ENCODE peak calls at places on chromosomes 3 and 15, in six cellular contexts. One of them, this sample, is unnamed.

GRCh38 chr15:71295242-71296031 is 180.2 kb downstream of the THSD4 start:
- DNase-seq in HuH-7: no peak
- DNase-seq in GM12865: peak
- DNase-seq in neuronal stem cell: no peak
- DNase-seq in cerebellum: no peak
- DNase-seq in bronchial epithelial cell: peak
- DNase-seq in this sample: no peak

GRCh38 chr15:75368689-75369239 is 357 bp upstream of the MAN2C1 start:
- DNase-seq in cerebellum: no peak
- DNase-seq in bronchial epithelial cell: peak
- DNase-seq in GM12865: peak
- DNase-seq in HuH-7: no peak
- DNase-seq in neuronal stem cell: no peak
- DNase-seq in this sample: no peak

GRCh38 chr3:180680097-180680430 is 775 bp upstream of the CCDC39 start:
- DNase-seq in cerebellum: peak
- DNase-seq in GM12865: peak
- DNase-seq in neuronal stem cell: no peak
- DNase-seq in HuH-7: peak
- DNase-seq in bronchial epithelial cell: peak
- DNase-seq in this sample: no peak

GRCh38 chr15:98649621-98649995 is 1.3 kb downstream of the IGF1R start:
- DNase-seq in neuronal stem cell: no peak
- DNase-seq in GM12865: peak
- DNase-seq in bronchial epithelial cell: no peak
- DNase-seq in cerebellum: peak
- DNase-seq in HuH-7: peak
- DNase-seq in this sample: no peak

GRCh38 chr3:172089250-172089649 is 49.9 kb downstream of the FNDC3B start:
- DNase-seq in neuronal stem cell: no peak
- DNase-seq in HuH-7: no peak
- DNase-seq in bronchial epithelial cell: peak
- DNase-seq in cerebellum: no peak
- DNase-seq in GM12865: no peak
- DNase-seq in this sample: no peak

GRCh38 chr3:130345487-130346079 is at the start of gene COL6A5:
- DNase-seq in neuronal stem cell: peak
- DNase-seq in HuH-7: no peak
- DNase-seq in GM12865: no peak
- DNase-seq in cerebellum: no peak
- DNase-seq in bronchial epithelial cell: no peak
- DNase-seq in this sample: no peak

GRCh38 chr15:81813215-81813614 is 232.6 kb downstream of the MEX3B start:
- DNase-seq in cerebellum: no peak
- DNase-seq in GM12865: no peak
- DNase-seq in HuH-7: peak
- DNase-seq in bronchial epithelial cell: no peak
- DNase-seq in neuronal stem cell: no peak
- DNase-seq in this sample: peak

GRCh38 chr3:106425021-106425420 is 556.2 kb upstream of the CBLB start:
- DNase-seq in HuH-7: no peak
- DNase-seq in bronchial epithelial cell: no peak
- DNase-seq in GM12865: no peak
- DNase-seq in neuronal stem cell: no peak
- DNase-seq in cerebellum: no peak
- DNase-seq in this sample: no peak

GRCh38 chr15:71278989-71279756 is 163.9 kb downstream of the THSD4 start:
- DNase-seq in bronchial epithelial cell: peak
- DNase-seq in GM12865: no peak
- DNase-seq in HuH-7: peak
- DNase-seq in cerebellum: no peak
- DNase-seq in neuronal stem cell: no peak
- DNase-seq in this sample: peak

GRCh38 chr3:111392911-111393351 is 149.1 kb upstream of the CD96 start:
- DNase-seq in bronchial epithelial cell: peak
- DNase-seq in cerebellum: no peak
- DNase-seq in neuronal stem cell: no peak
- DNase-seq in GM12865: no peak
- DNase-seq in HuH-7: no peak
- DNase-seq in this sample: no peak

GRCh38 chr15:58528197-58528870 is 96.5 kb downstream of the LIPC start:
- DNase-seq in cerebellum: no peak
- DNase-seq in bronchial epithelial cell: no peak
- DNase-seq in neuronal stem cell: no peak
- DNase-seq in GM12865: no peak
- DNase-seq in HuH-7: peak
- DNase-seq in this sample: no peak

GRCh38 chr3:52479037-52479875 is 15.9 kb upstream of the STAB1 start:
- DNase-seq in GM12865: no peak
- DNase-seq in bronchial epithelial cell: no peak
- DNase-seq in cerebellum: no peak
- DNase-seq in HuH-7: no peak
- DNase-seq in neuronal stem cell: no peak
- DNase-seq in this sample: no peak

GRCh38 chr3:46406440-46406785 is 453 bp downstream of the CCR5AS start:
- DNase-seq in GM12865: no peak
- DNase-seq in bronchial epithelial cell: no peak
- DNase-seq in HuH-7: no peak
- DNase-seq in cerebellum: no peak
- DNase-seq in neuronal stem cell: no peak
- DNase-seq in this sample: no peak

GRCh38 chr15:80599359-80599758 is 95.8 kb upstream of the ABHD17C start:
- DNase-seq in HuH-7: no peak
- DNase-seq in bronchial epithelial cell: peak
- DNase-seq in neuronal stem cell: no peak
- DNase-seq in GM12865: no peak
- DNase-seq in cerebellum: no peak
- DNase-seq in this sample: no peak

GRCh38 chr3:158532099-158532734 is 38.8 kb upstream of the MLF1 start:
- DNase-seq in cerebellum: peak
- DNase-seq in GM12865: peak
- DNase-seq in neuronal stem cell: peak
- DNase-seq in HuH-7: peak
- DNase-seq in bronchial epithelial cell: peak
- DNase-seq in this sample: no peak

GRCh38 chr15:70576683-70577082 is 186.7 kb downstream of the UACA start:
- DNase-seq in cerebellum: no peak
- DNase-seq in neuronal stem cell: no peak
- DNase-seq in GM12865: no peak
- DNase-seq in bronchial epithelial cell: no peak
- DNase-seq in HuH-7: no peak
- DNase-seq in this sample: no peak

GRCh38 chr15:87591521-87591920 is 665.0 kb downstream of the NTRK3 start:
- DNase-seq in bronchial epithelial cell: no peak
- DNase-seq in HuH-7: no peak
- DNase-seq in neuronal stem cell: no peak
- DNase-seq in cerebellum: no peak
- DNase-seq in GM12865: no peak
- DNase-seq in this sample: no peak

GRCh38 chr3:70621451-70621850 is 309.0 kb upstream of the MDFIC2 start:
- DNase-seq in GM12865: no peak
- DNase-seq in cerebellum: no peak
- DNase-seq in neuronal stem cell: no peak
- DNase-seq in HuH-7: no peak
- DNase-seq in bronchial epithelial cell: no peak
- DNase-seq in this sample: no peak

GRCh38 chr15:43901485-43901884 is 74.7 kb downstream of the WDR76 start:
- DNase-seq in HuH-7: no peak
- DNase-seq in neuronal stem cell: no peak
- DNase-seq in GM12865: no peak
- DNase-seq in bronchial epithelial cell: no peak
- DNase-seq in cerebellum: no peak
- DNase-seq in this sample: no peak

GRCh38 chr15:58537480-58537879 is 105.7 kb downstream of the LIPC start:
- DNase-seq in GM12865: no peak
- DNase-seq in neuronal stem cell: no peak
- DNase-seq in HuH-7: no peak
- DNase-seq in bronchial epithelial cell: no peak
- DNase-seq in cerebellum: no peak
- DNase-seq in this sample: no peak

GRCh38 chr3:39937874-39938273 is 128.5 kb downstream of the MYRIP start:
- DNase-seq in GM12865: peak
- DNase-seq in bronchial epithelial cell: no peak
- DNase-seq in HuH-7: no peak
- DNase-seq in neuronal stem cell: no peak
- DNase-seq in cerebellum: no peak
- DNase-seq in this sample: no peak

GRCh38 chr3:125645613-125646012 is 50.3 kb upstream of the OSBPL11 start:
- DNase-seq in cerebellum: no peak
- DNase-seq in HuH-7: no peak
- DNase-seq in GM12865: no peak
- DNase-seq in neuronal stem cell: no peak
- DNase-seq in bronchial epithelial cell: no peak
- DNase-seq in this sample: no peak

GRCh38 chr3:121951291-121951690 is 57.1 kb downstream of the SLC15A2 start:
- DNase-seq in bronchial epithelial cell: peak
- DNase-seq in neuronal stem cell: no peak
- DNase-seq in cerebellum: no peak
- DNase-seq in GM12865: no peak
- DNase-seq in HuH-7: peak
- DNase-seq in this sample: no peak

GRCh38 chr15:63559753-63560152 is 37.4 kb upstream of the FBXL22 start:
- DNase-seq in bronchial epithelial cell: no peak
- DNase-seq in neuronal stem cell: no peak
- DNase-seq in HuH-7: no peak
- DNase-seq in GM12865: no peak
- DNase-seq in cerebellum: no peak
- DNase-seq in this sample: no peak

GRCh38 chr15:70741677-70742293 is 21.6 kb downstream of the UACA start:
- DNase-seq in cerebellum: no peak
- DNase-seq in GM12865: no peak
- DNase-seq in neuronal stem cell: no peak
- DNase-seq in HuH-7: no peak
- DNase-seq in bronchial epithelial cell: peak
- DNase-seq in this sample: no peak

GRCh38 chr15:77974098-77974414 is 103.5 kb downstream of the TBC1D2B start:
- DNase-seq in HuH-7: no peak
- DNase-seq in neuronal stem cell: no peak
- DNase-seq in GM12865: no peak
- DNase-seq in cerebellum: peak
- DNase-seq in bronchial epithelial cell: no peak
- DNase-seq in this sample: no peak

GRCh38 chr15:51121631-51122225 is 27.0 kb upstream of the TNFAIP8L3 start:
- DNase-seq in GM12865: no peak
- DNase-seq in bronchial epithelial cell: no peak
- DNase-seq in cerebellum: no peak
- DNase-seq in HuH-7: no peak
- DNase-seq in neuronal stem cell: no peak
- DNase-seq in this sample: no peak

GRCh38 chr3:197392961-197393360 is 94.5 kb upstream of the DLG1 start:
- DNase-seq in HuH-7: no peak
- DNase-seq in neuronal stem cell: no peak
- DNase-seq in cerebellum: no peak
- DNase-seq in GM12865: no peak
- DNase-seq in bronchial epithelial cell: no peak
- DNase-seq in this sample: no peak

GRCh38 chr15:63408514-63408913 is 26.9 kb upstream of the CA12 start:
- DNase-seq in neuronal stem cell: no peak
- DNase-seq in GM12865: no peak
- DNase-seq in HuH-7: no peak
- DNase-seq in bronchial epithelial cell: no peak
- DNase-seq in cerebellum: no peak
- DNase-seq in this sample: no peak